ENCODE peak calls at places on chromosomes 6 and 20, in five cellular contexts. O is HepG2, D is HL-60, J is SK-N-SH, W is GM12878. I is an unnamed sample.

GRCh38 chr6:39801456-39802251 is 9.5 kb downstream of the DAAM2 start:
- DNase-seq in O (peak; percentile 78), D (no peak), J (no peak), W (no peak), I (no peak)

GRCh38 chr20:21511850-21512633 is 1.8 kb downstream of the NKX2-2 start:
- DNase-seq in O (no peak), D (no peak), J (peak; percentile 49), W (no peak), I (no peak)

GRCh38 chr6:13014551-13015378 is 298.2 kb downstream of the PHACTR1 start:
- DNase-seq in O (no peak), D (no peak), J (peak; percentile 78), W (no peak), I (no peak)

GRCh38 chr6:104955927-104956662 is 812 bp upstream of the LIN28B start:
- DNase-seq in O (peak; percentile 78), D (no peak), J (peak; percentile 62), W (no peak), I (peak; percentile 77)

GRCh38 chr6:131156411-131156810 is 21.1 kb downstream of the AKAP7 start:
- DNase-seq in O (no peak), D (no peak), J (no peak), W (no peak), I (no peak)

GRCh38 chr20:22927537-22927936 is 107.6 kb upstream of the SSTR4 start:
- DNase-seq in O (no peak), D (no peak), J (no peak), W (no peak), I (no peak)

GRCh38 chr6:153167026-153167891 is 36.2 kb upstream of the RGS17 start:
- DNase-seq in O (peak; percentile 22), D (no peak), J (no peak), W (no peak), I (no peak)

GRCh38 chr6:92922216-92922806 is 497.0 kb downstream of the EPHA7 start:
- DNase-seq in O (no peak), D (no peak), J (no peak), W (no peak), I (no peak)

GRCh38 chr6:142605922-142606321 is 304.1 kb downstream of the ADGRG6 start:
- DNase-seq in O (no peak), D (no peak), J (no peak), W (no peak), I (no peak)

GRCh38 chr6:145453376-145453775 is 281.9 kb downstream of the EPM2A start:
- DNase-seq in O (no peak), D (no peak), J (peak; percentile 9), W (no peak), I (no peak)

GRCh38 chr6:155187994-155188706 is 75.7 kb upstream of the CLDN20 start:
- DNase-seq in O (no peak), D (no peak), J (no peak), W (no peak), I (no peak)

GRCh38 chr6:16766043-16766521 is 4.8 kb upstream of the ATXN1 start:
- DNase-seq in O (no peak), D (no peak), J (no peak), W (no peak), I (peak; percentile 24)

GRCh38 chr20:25220021-25220730 is 24.7 kb downstream of the ENTPD6 start:
- DNase-seq in O (no peak), D (no peak), J (peak; percentile 66), W (no peak), I (peak; percentile 25)

GRCh38 chr6:44397424-44398169 is 10.1 kb downstream of the CDC5L start:
- DNase-seq in O (peak; percentile 37), D (no peak), J (peak; percentile 64), W (no peak), I (peak; percentile 39)

GRCh38 chr20:4951299-4951698 is 50.0 kb downstream of the SLC23A2 start:
- DNase-seq in O (no peak), D (no peak), J (no peak), W (no peak), I (no peak)

GRCh38 chr6:52534966-52535390 is 41.9 kb downstream of the TRAM2 start:
- DNase-seq in O (no peak), D (no peak), J (no peak), W (peak; percentile 33), I (no peak)

GRCh38 chr6:15893556-15894253 is 230.9 kb upstream of the DTNBP1 start:
- DNase-seq in O (peak; percentile 16), D (peak; percentile 76), J (no peak), W (no peak), I (peak; percentile 61)

GRCh38 chr6:17102258-17102870 is 514 bp downstream of the STMND1 start:
- DNase-seq in O (no peak), D (no peak), J (no peak), W (no peak), I (no peak)

GRCh38 chr6:90770778-90771177 is 183.9 kb upstream of the MAP3K7 start:
- DNase-seq in O (no peak), D (no peak), J (no peak), W (no peak), I (no peak)

GRCh38 chr20:44862286-44862685 is 23.2 kb upstream of the YWHAB start:
- DNase-seq in O (no peak), D (no peak), J (no peak), W (no peak), I (no peak)

GRCh38 chr20:13212750-13213149 is 8.3 kb upstream of the ISM1 start:
- DNase-seq in O (no peak), D (no peak), J (no peak), W (no peak), I (no peak)

GRCh38 chr6:1380625-1381396 is 8.6 kb upstream of the FOXF2 start:
- DNase-seq in O (no peak), D (no peak), J (no peak), W (no peak), I (no peak)

GRCh38 chr20:56554869-56555268 is 21.8 kb downstream of the FAM209B start:
- DNase-seq in O (peak; percentile 92), D (peak; percentile 83), J (no peak), W (peak; percentile 83), I (peak; percentile 41)

GRCh38 chr6:45445364-45445748 is 67.6 kb upstream of the SUPT3H start:
- DNase-seq in O (no peak), D (no peak), J (no peak), W (no peak), I (no peak)

GRCh38 chr6:38631186-38631783 is 8.4 kb downstream of the BTBD9 start:
- DNase-seq in O (no peak), D (no peak), J (no peak), W (no peak), I (no peak)

GRCh38 chr6:133888931-133889556 is at the start of gene TCF21:
- DNase-seq in O (no peak), D (no peak), J (no peak), W (no peak), I (no peak)

GRCh38 chr6:28648035-28648877 is 122.6 kb downstream of the GPX5 start:
- DNase-seq in O (peak; percentile 81), D (no peak), J (peak; percentile 60), W (peak; percentile 77), I (peak; percentile 41)

GRCh38 chr20:32762754-32763201 is 593 bp downstream of the DNMT3B start:
- DNase-seq in O (no peak), D (no peak), J (peak; percentile 78), W (no peak), I (no peak)
- TF ChIP-seq GABPA in O (no peak), D (no peak), J (no peak), W (no peak), I (no peak)

DNA sequence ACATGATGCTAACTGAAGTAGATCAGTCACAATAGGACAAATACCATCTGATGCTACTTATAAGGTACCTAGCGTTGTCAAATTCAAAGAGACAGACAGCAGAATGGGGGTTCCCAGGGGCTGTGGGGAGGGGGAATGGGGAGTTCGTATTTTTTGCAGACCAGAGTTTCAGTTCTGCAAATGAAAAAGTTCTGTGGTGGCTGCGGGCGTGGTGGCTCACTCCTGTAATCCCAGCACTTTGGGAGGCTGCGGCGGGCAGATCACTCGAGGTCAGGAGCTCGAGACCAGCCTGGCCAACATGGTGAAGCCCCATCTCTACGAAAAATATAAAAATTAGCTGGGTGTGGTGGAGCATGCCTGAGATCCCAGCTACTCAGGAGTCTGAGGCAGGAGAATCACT is 68.1 kb downstream of the SLC22A23 start:
- DNase-seq in O (no peak), D (no peak), J (no peak), W (peak; percentile 62), I (no peak)
- TF ChIP-seq GABPA in O (no peak), D (no peak), J (no peak), W (no peak), I (no peak)

DNA sequence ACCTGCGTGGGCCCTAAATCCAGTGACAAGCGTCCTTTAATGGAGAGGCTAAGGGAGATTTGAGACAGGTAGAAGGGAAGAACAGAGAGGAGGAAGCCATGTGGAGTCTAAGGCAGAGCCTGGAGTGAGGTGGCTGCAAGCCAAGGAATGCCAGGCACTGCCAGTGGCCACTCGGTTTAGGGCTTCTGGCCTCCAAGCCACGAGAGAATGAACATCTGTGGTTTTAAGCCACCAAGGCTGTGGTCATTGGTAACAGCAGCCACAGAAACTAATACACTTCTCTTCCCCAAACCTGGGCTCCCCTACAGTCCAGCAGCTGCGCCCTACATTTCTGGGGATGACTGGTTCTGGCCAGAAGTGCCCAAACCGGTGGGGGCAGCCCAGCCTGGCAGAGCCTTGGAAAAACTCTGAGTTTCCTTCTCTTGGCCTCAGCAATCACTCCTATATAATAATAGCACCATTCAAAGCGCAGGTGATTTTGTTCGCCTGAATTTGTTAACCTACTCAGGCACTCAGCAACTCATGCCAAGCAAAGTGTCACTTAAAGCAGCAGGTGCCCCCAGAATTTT is 81.8 kb downstream of the TMEM242 start:
- DNase-seq in O (no peak), D (no peak), J (no peak), W (no peak), I (no peak)
- TF ChIP-seq GABPA in O (no peak), D (no peak), J (no peak), W (no peak), I (no peak)

DNA sequence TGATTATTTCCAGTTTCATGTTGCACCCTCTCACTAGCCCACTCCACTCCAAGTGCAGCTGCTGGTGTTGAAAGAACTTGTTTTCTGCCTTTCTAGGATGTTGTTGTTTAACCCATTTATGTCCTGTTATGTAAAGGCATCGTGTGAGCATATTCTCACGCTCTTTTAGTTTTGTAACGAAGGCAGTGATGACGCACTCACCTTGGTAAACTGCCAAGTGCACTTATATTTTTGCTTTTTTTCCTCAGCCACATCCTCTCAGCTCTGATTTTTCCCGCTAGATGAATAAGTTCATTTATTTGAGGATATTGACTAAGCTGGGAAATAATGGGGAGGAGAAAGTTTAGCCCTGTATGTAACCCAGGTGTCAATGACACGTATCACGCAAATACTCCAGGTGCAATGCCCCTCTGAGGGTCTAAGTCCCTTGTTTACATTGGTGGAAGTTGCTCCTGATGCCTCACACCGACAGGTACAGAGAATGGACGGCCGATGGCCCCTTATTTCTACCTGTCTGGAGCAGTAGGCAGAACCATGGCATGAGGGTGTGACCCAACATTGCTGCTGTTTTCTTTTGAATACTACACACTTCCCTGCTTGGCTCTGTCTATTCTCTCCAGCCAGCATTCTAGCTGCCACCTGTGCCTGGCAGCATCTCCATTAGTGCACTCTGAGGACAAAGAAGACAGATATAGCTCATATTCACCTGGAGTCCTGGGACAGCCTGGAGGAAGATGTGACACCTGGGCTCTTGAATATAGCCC is 132.7 kb upstream of the SLC24A3 start:
- DNase-seq in O (no peak), D (no peak), J (no peak), W (no peak), I (no peak)
- TF ChIP-seq GABPA in O (no peak), D (no peak), J (no peak), W (no peak), I (no peak)

GRCh38 chr6:22072939-22073338 is 223.9 kb downstream of the PRL start:
- DNase-seq in O (no peak), D (no peak), J (no peak), W (no peak), I (no peak)
- TF ChIP-seq GABPA in O (no peak), D (no peak), J (no peak), W (no peak), I (no peak)